ENCODE peak calls at places on chromosome 19, in ten cellular contexts. H is substantia nigra; V is iris pigment epithelial cell; T is thoracic aorta; Y is T-helper 17 cell; S is mesothelial cell of epicardium; N is choroid plexus epithelial cell; Q is stimulated activated CD4-positive, alpha-beta T cell treated with anti-CD3 and anti-CD28 coated beads, Interleukin-15, amount 100 ng/mL, for 24 hours; I is GM12865; K is ELF-1. D is an unnamed sample.

GRCh38 chr19:29665826-29666633 is 769 bp downstream of the PLEKHF1 start:
- DNase-seq in N (no peak), V (peak; percentile 44), S (no peak), T (no peak), Y (no peak), K (peak; percentile 80), H (peak; percentile 38), I (peak; percentile 57), Q (peak; percentile 42), D (no peak)

GRCh38 chr19:45164577-45165335 is 4.0 kb upstream of the NKPD1 start:
- DNase-seq in Y (peak; percentile 42), S (peak; percentile 53), I (peak; percentile 89), T (no peak), V (peak; percentile 87), N (peak; percentile 88), H (no peak), Q (peak; percentile 82), K (peak; percentile 93), D (no peak)

GRCh38 chr19:19260417-19260816 is 12.7 kb downstream of the TM6SF2 start:
- DNase-seq in K (no peak), N (no peak), V (no peak), T (no peak), I (no peak), Q (no peak), H (no peak), S (no peak), Y (no peak), D (no peak)

GRCh38 chr19:5313307-5313706 is 27.3 kb downstream of the PTPRS start:
- DNase-seq in I (peak; percentile 40), Y (no peak), V (no peak), Q (no peak), N (no peak), T (no peak), H (no peak), K (no peak), S (peak; percentile 46), D (peak; percentile 69)

GRCh38 chr19:4776436-4777205 is 14.9 kb upstream of the FEM1A start:
- DNase-seq in T (no peak), Q (no peak), S (no peak), H (no peak), V (no peak), I (no peak), Y (no peak), N (no peak), K (no peak), D (no peak)

GRCh38 chr19:12521996-12522395 is 29.3 kb downstream of the ZNF564 start:
- DNase-seq in Q (no peak), V (no peak), Y (no peak), T (no peak), N (no peak), I (peak; percentile 26), K (peak; percentile 21), H (no peak), S (no peak), D (no peak)

GRCh38 chr19:2240881-2241760 is 4.5 kb downstream of the SF3A2 start:
- DNase-seq in H (no peak), Q (no peak), K (no peak), V (no peak), S (no peak), N (no peak), T (no peak), Y (no peak), I (no peak), D (no peak)

GRCh38 chr19:58212336-58213074 is 16.2 kb upstream of the ZNF544 start:
- DNase-seq in Q (no peak), H (no peak), V (peak; percentile 18), I (no peak), S (no peak), T (no peak), N (no peak), Y (no peak), K (no peak), D (no peak)

GRCh38 chr19:18768997-18769891 is 21.9 kb downstream of the COMP start:
- DNase-seq in I (no peak), N (no peak), K (no peak), V (no peak), S (no peak), Y (no peak), H (no peak), T (no peak), Q (no peak), D (no peak)

GRCh38 chr19:1277061-1277460 is 1.7 kb downstream of the FAM174C start:
- DNase-seq in I (no peak), V (no peak), N (no peak), K (no peak), S (no peak), Q (no peak), H (no peak), T (no peak), Y (no peak), D (no peak)

GRCh38 chr19:29878973-29879654 is 62.9 kb upstream of the URI1 start:
- DNase-seq in Q (peak; percentile 12), K (peak; percentile 75), S (no peak), N (peak; percentile 20), I (no peak), V (peak; percentile 35), Y (no peak), T (no peak), H (no peak), D (no peak)

GRCh38 chr19:3336680-3337523 is 29.5 kb upstream of the NFIC start:
- DNase-seq in K (no peak), Q (no peak), I (no peak), T (peak; percentile 70), Y (no peak), N (peak; percentile 60), S (no peak), V (peak; percentile 63), H (peak; percentile 80), D (peak; percentile 89)

GRCh38 chr19:1847684-1848398 is 442 bp downstream of the REXO1 start:
- DNase-seq in S (no peak), Q (peak; percentile 56), K (peak; percentile 66), Y (no peak), V (peak; percentile 82), I (peak; percentile 52), T (no peak), N (peak; percentile 73), H (no peak), D (peak; percentile 2)

GRCh38 chr19:48506138-48506733 is 5.4 kb downstream of the LMTK3 start:
- DNase-seq in T (no peak), Q (no peak), S (no peak), Y (no peak), K (peak; percentile 59), I (peak; percentile 65), N (peak; percentile 66), H (no peak), V (peak; percentile 47), D (peak; percentile 25)

GRCh38 chr19:3098141-3098514 is 4.0 kb downstream of the GNA11 start:
- DNase-seq in N (no peak), K (no peak), V (no peak), H (no peak), Y (no peak), Q (no peak), T (no peak), S (no peak), I (no peak), D (no peak)

GRCh38 chr19:18123819-18124218 is 26.2 kb downstream of the MAST3 start:
- DNase-seq in N (no peak), S (no peak), K (no peak), Q (no peak), H (no peak), I (no peak), T (no peak), V (no peak), Y (no peak), D (no peak)

GRCh38 chr19:17289489-17289888 is 7.8 kb downstream of the ANKLE1 start:
- DNase-seq in T (no peak), Y (no peak), S (peak; percentile 72), K (peak; percentile 85), I (peak; percentile 91), N (peak; percentile 95), V (peak; percentile 90), Q (peak; percentile 83), H (peak; percentile 47), D (no peak)

GRCh38 chr19:18845961-18846360 is 14.2 kb downstream of the UPF1 start:
- DNase-seq in N (no peak), S (no peak), K (no peak), H (no peak), T (no peak), I (no peak), Q (no peak), Y (no peak), V (no peak), D (no peak)

GRCh38 chr19:47379398-47379938 is 30.4 kb downstream of the DHX34 start:
- DNase-seq in I (no peak), S (no peak), Q (no peak), H (peak; percentile 70), T (no peak), N (no peak), V (no peak), Y (no peak), K (no peak), D (no peak)

GRCh38 chr19:17575871-17576757 is 20.7 kb downstream of the COLGALT1 start:
- DNase-seq in T (no peak), K (no peak), S (no peak), V (no peak), N (no peak), Q (peak; percentile 35), I (no peak), H (no peak), Y (no peak), D (no peak)

GRCh38 chr19:16070366-16070990 is 5.8 kb upstream of the TPM4 start:
- DNase-seq in Q (peak; percentile 85), V (no peak), T (peak; percentile 57), S (no peak), I (peak; percentile 88), N (no peak), Y (peak; percentile 63), K (no peak), H (no peak), D (no peak)

GRCh38 chr19:2477732-2478191 is 1.8 kb downstream of the GADD45B start:
- DNase-seq in Y (no peak), I (peak; percentile 73), S (no peak), H (peak; percentile 54), T (no peak), V (peak; percentile 62), Q (peak; percentile 41), N (peak; percentile 71), K (no peak), D (no peak)

GRCh38 chr19:2415281-2415972 is 12.0 kb downstream of the TIMM13 start:
- DNase-seq in Y (no peak), V (no peak), H (no peak), T (no peak), S (no peak), I (no peak), K (no peak), Q (no peak), N (no peak), D (no peak)

GRCh38 chr19:35000647-35001501 is 751 bp downstream of the GRAMD1A start:
- DNase-seq in V (peak; percentile 57), S (no peak), Y (no peak), Q (peak; percentile 76), N (peak; percentile 57), H (no peak), T (no peak), I (peak; percentile 77), K (peak; percentile 57), D (no peak)

GRCh38 chr19:31699421-31699820 is 350.2 kb upstream of the TSHZ3 start:
- DNase-seq in I (no peak), V (no peak), K (no peak), Q (no peak), N (no peak), Y (no peak), S (no peak), T (no peak), H (no peak), D (no peak)